ENCODE peak calls at places on chromosome 5, in four cellular contexts. W, F, T and H are unnamed samples.

GRCh38 chr5:9059920-9060691 is 485.8 kb downstream of the SEMA5A start:
- DNase-seq in W (peak), F (peak), T (peak), H (peak)

GRCh38 chr5:135120951-135121350 is 86.9 kb upstream of the PITX1 start:
- DNase-seq in W (no peak), F (no peak), T (no peak), H (no peak)

GRCh38 chr5:72035831-72036230 is 71.4 kb upstream of the MAP1B start:
- DNase-seq in W (no peak), F (no peak), T (no peak), H (no peak)

GRCh38 chr5:32679218-32679617 is 31.9 kb upstream of the NPR3 start:
- DNase-seq in W (peak), F (no peak), T (no peak), H (peak)

GRCh38 chr5:80672140-80672736 is 17.5 kb upstream of the DHFR start:
- DNase-seq in W (peak), F (peak), T (peak), H (peak)

GRCh38 chr5:150653145-150653761 is 7.8 kb upstream of the MYOZ3 start:
- DNase-seq in W (peak), F (peak), T (no peak), H (no peak)

GRCh38 chr5:155726267-155726666 is 600.7 kb upstream of the SGCD start:
- DNase-seq in W (peak), F (no peak), T (no peak), H (peak)

GRCh38 chr5:135843571-135844337 is 9.3 kb downstream of the SLC25A48 start:
- DNase-seq in W (no peak), F (no peak), T (no peak), H (peak)

GRCh38 chr5:145936401-145937131 is at the start of gene SH3RF2:
- DNase-seq in W (peak), F (peak), T (peak), H (peak)

GRCh38 chr5:135729582-135729879 is 104.9 kb upstream of the SLC25A48 start:
- DNase-seq in W (peak), F (no peak), T (no peak), H (peak)

GRCh38 chr5:124524552-124525232 is 221.7 kb downstream of the ZNF608 start:
- DNase-seq in W (no peak), F (no peak), T (no peak), H (no peak)

GRCh38 chr5:10286552-10287227 is 21.0 kb downstream of the CMBL start:
- DNase-seq in W (no peak), F (peak), T (no peak), H (no peak)

GRCh38 chr5:153490124-153491085 is at the start of gene GRIA1:
- DNase-seq in W (peak), F (peak), T (no peak), H (no peak)

GRCh38 chr5:127517110-127517479 is 345 bp upstream of the PRRC1 start:
- DNase-seq in W (no peak), F (no peak), T (no peak), H (peak)

GRCh38 chr5:72036951-72037350 is 70.3 kb upstream of the MAP1B start:
- DNase-seq in W (peak), F (peak), T (no peak), H (peak)

GRCh38 chr5:86542532-86542931 is 75.2 kb upstream of the COX7C start:
- DNase-seq in W (no peak), F (no peak), T (no peak), H (no peak)

GRCh38 chr5:93421987-93422391 is 159.0 kb downstream of the NR2F1-AS1 start:
- DNase-seq in W (no peak), F (no peak), T (no peak), H (no peak)

GRCh38 chr5:134594336-134594735 is 38.3 kb downstream of the SAR1B start:
- DNase-seq in W (no peak), F (no peak), T (no peak), H (no peak)

GRCh38 chr5:38291355-38291754 is 33.0 kb downstream of the EGFLAM start:
- DNase-seq in W (no peak), F (no peak), T (no peak), H (peak)

GRCh38 chr5:36507332-36507952 is 99.0 kb upstream of the SLC1A3 start:
- DNase-seq in W (peak), F (peak), T (no peak), H (peak)

GRCh38 chr5:66807743-66808142 is 211.6 kb downstream of the MAST4 start:
- DNase-seq in W (peak), F (peak), T (peak), H (peak)

GRCh38 chr5:14676320-14676719 is 11.8 kb downstream of the OTULIN start:
- DNase-seq in W (peak), F (peak), T (no peak), H (peak)

GRCh38 chr5:95644351-95645042 is 2.1 kb upstream of the RFESD start:
- DNase-seq in W (peak), F (peak), T (no peak), H (peak)

GRCh38 chr5:171261361-171261760 is 47.7 kb upstream of the TLX3 start:
- DNase-seq in W (no peak), F (no peak), T (no peak), H (no peak)

GRCh38 chr5:15472116-15472515 is 27.9 kb upstream of the FBXL7 start:
- DNase-seq in W (no peak), F (no peak), T (no peak), H (no peak)

GRCh38 chr5:128081111-128081865 is 2.3 kb upstream of the SLC12A2 start:
- DNase-seq in W (peak), F (peak), T (no peak), H (peak)

GRCh38 chr5:181223729-181224389 is 778 bp downstream of the TRIM41 start:
- DNase-seq in W (peak), F (peak), T (no peak), H (no peak)

GRCh38 chr5:167587768-167588167 is 703.7 kb upstream of the WWC1 start:
- DNase-seq in W (peak), F (peak), T (no peak), H (peak)

GRCh38 chr5:10527281-10527950 is 36.5 kb upstream of the ANKRD33B start:
- DNase-seq in W (peak), F (no peak), T (no peak), H (no peak)

GRCh38 chr5:37549411-37549810 is 170.3 kb downstream of the WDR70 start:
- DNase-seq in W (no peak), F (no peak), T (no peak), H (no peak)

GRCh38 chr5:111248571-111248970 is 24.4 kb downstream of the CAMK4 start:
- DNase-seq in W (no peak), F (no peak), T (no peak), H (no peak)

GRCh38 chr5:111243353-111243752 is 19.2 kb downstream of the CAMK4 start:
- DNase-seq in W (no peak), F (no peak), T (no peak), H (no peak)

GRCh38 chr5:111245654-111246053 is 21.5 kb downstream of the CAMK4 start:
- DNase-seq in W (no peak), F (no peak), T (no peak), H (no peak)

GRCh38 chr5:111242606-111243005 is 18.4 kb downstream of the CAMK4 start:
- DNase-seq in W (no peak), F (no peak), T (no peak), H (no peak)

GRCh38 chr5:111246459-111246858 is 22.3 kb downstream of the CAMK4 start:
- DNase-seq in W (no peak), F (no peak), T (no peak), H (no peak)
- TF ChIP-seq CTCF in W (no peak), F (no peak), T (no peak), H (no peak)

GRCh38 chr5:55691265-55692105 is 20.6 kb downstream of the SLC38A9 start:
- DNase-seq in W (peak), F (peak), T (no peak), H (peak)
- TF ChIP-seq CTCF in W (peak), F (peak), T (peak), H (peak)

GRCh38 chr5:176677209-176677931 is 30.1 kb downstream of the TSPAN17 start:
- DNase-seq in W (no peak), F (no peak), T (no peak), H (no peak)

GRCh38 chr5:176674799-176675198 is 27.5 kb downstream of the TSPAN17 start:
- DNase-seq in W (no peak), F (no peak), T (no peak), H (no peak)

GRCh38 chr5:176676361-176676824 is 29.1 kb downstream of the TSPAN17 start:
- DNase-seq in W (peak), F (peak), T (no peak), H (peak)

GRCh38 chr5:176673651-176674583 is 26.6 kb downstream of the TSPAN17 start:
- DNase-seq in W (no peak), F (no peak), T (no peak), H (no peak)

DNA sequence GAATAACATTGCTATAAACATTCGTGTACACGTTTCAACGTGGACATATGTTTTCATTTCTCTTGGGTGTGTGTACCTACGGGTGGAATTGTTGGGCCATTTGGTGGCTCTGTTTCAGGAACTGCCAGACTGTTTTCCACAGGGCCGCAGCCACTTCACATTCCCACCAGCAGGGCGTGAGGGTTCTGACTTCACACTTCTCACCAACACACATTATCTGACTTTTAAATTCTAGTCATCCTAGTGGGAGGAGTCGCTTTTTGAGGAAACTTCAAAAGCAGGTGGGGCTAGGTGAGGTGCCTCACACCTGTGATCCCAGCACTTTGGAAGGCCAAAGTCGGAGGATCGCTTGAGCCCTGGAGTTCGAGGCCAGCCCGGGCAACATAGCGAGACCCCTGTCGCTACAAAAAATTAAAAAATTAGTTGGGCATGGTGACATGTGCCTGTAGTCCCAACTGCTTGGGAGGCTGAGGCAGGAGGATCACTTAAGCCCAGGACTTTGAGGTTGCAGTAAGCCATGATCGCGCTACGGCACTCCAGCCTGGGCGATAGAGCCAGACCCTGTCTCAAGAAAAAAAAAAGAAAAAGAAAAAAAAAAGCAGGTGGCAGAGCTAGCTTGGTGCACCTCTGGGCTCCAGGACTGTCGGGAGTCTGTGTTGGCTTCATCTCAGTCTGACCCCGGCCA is 28.5 kb downstream of the TSPAN17 start:
- DNase-seq in W (peak), F (peak), T (no peak), H (peak)
- TF ChIP-seq CTCF in W (peak), F (peak), T (peak), H (peak)

GRCh38 chr5:141343242-141343952 is at the start of gene PCDHGA3:
- DNase-seq in W (peak), F (peak), T (no peak), H (peak)
- TF ChIP-seq CTCF in W (peak), F (peak), T (no peak), H (peak)

DNA sequence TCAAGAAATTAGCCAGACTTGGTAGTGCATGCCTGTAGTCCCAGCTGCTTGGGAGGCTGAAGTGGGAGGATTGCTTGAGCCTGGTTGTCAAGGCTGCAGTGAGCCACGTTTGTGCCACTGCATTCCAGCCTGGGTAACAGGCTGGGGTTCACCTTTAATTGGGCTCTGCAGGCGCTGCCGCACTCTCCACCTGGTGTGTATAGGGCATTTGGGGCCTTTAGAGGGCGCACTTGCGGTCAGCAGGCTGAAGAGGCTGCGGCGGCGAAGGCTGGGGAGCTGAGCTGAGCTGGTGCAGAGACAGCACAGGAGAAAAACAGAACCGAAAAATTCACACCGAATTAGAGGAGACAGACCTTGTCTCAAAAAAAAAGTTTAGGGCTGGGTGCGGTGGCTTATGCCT is 31.2 kb downstream of the CDK7 start:
- DNase-seq in W (peak), F (peak), T (no peak), H (no peak)
- TF ChIP-seq CTCF in W (peak), F (peak), T (peak), H (peak)

GRCh38 chr5:61357745-61358144 is 25.7 kb downstream of the ZSWIM6 start:
- DNase-seq in W (peak), F (no peak), T (no peak), H (no peak)
- TF ChIP-seq CTCF in W (peak), F (peak), T (peak), H (peak)